ENCODE peak calls at places on chromosomes 12 and 14, in four cellular contexts. E is HCT116, S is GM23338, O is fibroblast of lung. I is an unnamed sample.

GRCh38 chr14:67487937-67488893 is at the start of gene TMEM229B:
- DNase-seq in S (no peak), E (no peak), O (no peak), I (peak)

GRCh38 chr12:68981536-68981935 is 48.6 kb upstream of the CPM start:
- DNase-seq in O (peak), S (no peak), E (no peak), I (no peak)

GRCh38 chr12:47276253-47277070 is 196.7 kb upstream of the AMIGO2 start:
- DNase-seq in E (no peak), S (no peak), O (peak), I (peak)

GRCh38 chr14:90620540-90621204 is 195.6 kb downstream of the TTC7B start:
- DNase-seq in E (no peak), O (no peak), S (no peak), I (no peak)

GRCh38 chr14:99187858-99188257 is 84.1 kb downstream of the BCL11B start:
- DNase-seq in S (no peak), O (no peak), E (no peak), I (no peak)

GRCh38 chr14:99971929-99972747 is 93.1 kb upstream of the EVL start:
- DNase-seq in O (no peak), S (peak), E (no peak), I (no peak)

GRCh38 chr14:46574236-46574970 is 77.2 kb downstream of the RPL10L start:
- DNase-seq in O (peak), S (no peak), E (no peak), I (no peak)

GRCh38 chr14:100317897-100318808 is 5.0 kb upstream of the SLC25A47 start:
- DNase-seq in E (peak), S (peak), O (peak), I (peak)

GRCh38 chr14:33475623-33476022 is 475.3 kb downstream of the EGLN3 start:
- DNase-seq in E (no peak), O (peak), S (peak), I (no peak)

GRCh38 chr14:104983231-104983721 is 2.3 kb upstream of the CLBA1 start:
- DNase-seq in S (no peak), E (no peak), O (no peak), I (no peak)

GRCh38 chr14:58430156-58430555 is 2.6 kb downstream of the KIAA0586 start:
- DNase-seq in S (no peak), E (no peak), O (peak), I (no peak)

GRCh38 chr12:128111333-128111732 is 155.6 kb upstream of the TMEM132C start:
- DNase-seq in O (no peak), S (no peak), E (no peak), I (no peak)

GRCh38 chr12:76003263-76003640 is 28.3 kb downstream of the PHLDA1 start:
- DNase-seq in O (no peak), E (no peak), S (peak), I (no peak)

GRCh38 chr12:49055092-49055491 is 5.5 kb downstream of the KMT2D start:
- DNase-seq in O (no peak), E (no peak), S (no peak), I (no peak)

GRCh38 chr12:122190842-122191668 is 8.1 kb downstream of the LRRC43 start:
- DNase-seq in S (peak), E (peak), O (peak), I (peak)

GRCh38 chr14:93752980-93753561 is 35.2 kb downstream of the PRIMA1 start:
- DNase-seq in O (no peak), E (no peak), S (no peak), I (no peak)

GRCh38 chr14:80095623-80096022 is 115.7 kb downstream of the DIO2 start:
- DNase-seq in S (no peak), O (peak), E (no peak), I (no peak)

GRCh38 chr14:61620130-61620946 is 75.0 kb upstream of the HIF1A start:
- DNase-seq in E (no peak), O (peak), S (no peak), I (no peak)

GRCh38 chr14:34997762-34998161 is 15.0 kb downstream of the SRP54 start:
- DNase-seq in S (no peak), O (peak), E (no peak), I (no peak)

GRCh38 chr12:121293603-121294002 is 2.9 kb downstream of the CAMKK2 start:
- DNase-seq in S (no peak), E (no peak), O (no peak), I (no peak)

GRCh38 chr12:57173089-57173488 is 25.7 kb upstream of the LRP1-AS start:
- DNase-seq in O (no peak), E (no peak), S (peak), I (no peak)

GRCh38 chr14:29821665-29822429 is 105.8 kb downstream of the PRKD1 start:
- DNase-seq in S (no peak), O (no peak), E (no peak), I (no peak)

GRCh38 chr12:40175045-40175444 is 49.8 kb upstream of the LRRK2 start:
- DNase-seq in S (no peak), O (no peak), E (no peak), I (no peak)

GRCh38 chr12:47156167-47156736 is 76.5 kb upstream of the AMIGO2 start:
- DNase-seq in S (no peak), O (peak), E (no peak), I (no peak)

GRCh38 chr12:107955966-107956643 is 173.0 kb upstream of the WSCD2 start:
- DNase-seq in O (no peak), E (no peak), S (no peak), I (no peak)

GRCh38 chr14:58796636-58797429 is 159.1 kb downstream of the DACT1 start:
- DNase-seq in S (peak), O (no peak), E (no peak), I (peak)

GRCh38 chr12:32252199-32253073 is 145.8 kb downstream of the BICD1 start:
- DNase-seq in E (no peak), S (peak), O (no peak), I (peak)

GRCh38 chr12:132686831-132687210 is 321 bp downstream of the POLE start:
- DNase-seq in S (peak), E (no peak), O (peak), I (no peak)

GRCh38 chr14:65267856-65268255 is 144.7 kb upstream of the FUT8 start:
- DNase-seq in O (peak), E (no peak), S (no peak), I (no peak)

GRCh38 chr12:101648195-101648594 is 49.2 kb upstream of the CHPT1 start:
- DNase-seq in S (no peak), E (no peak), O (no peak), I (no peak)

GRCh38 chr12:3313655-3314305 is 177.2 kb upstream of the PRMT8 start:
- DNase-seq in E (no peak), S (peak), O (no peak), I (peak)

GRCh38 chr14:52678591-52678990 is 16.8 kb downstream of the ERO1A start:
- DNase-seq in S (peak), E (no peak), O (no peak), I (no peak)

GRCh38 chr14:97517566-97518234 is 720.5 kb downstream of the VRK1 start:
- DNase-seq in E (no peak), S (no peak), O (no peak), I (no peak)

GRCh38 chr12:80565276-80565675 is 121.2 kb downstream of the PTPRQ start:
- DNase-seq in S (no peak), O (peak), E (no peak), I (no peak)

GRCh38 chr14:52399104-52399503 is 85.0 kb downstream of the PTGER2 start:
- DNase-seq in O (no peak), S (no peak), E (no peak), I (no peak)

GRCh38 chr12:11949738-11950403 is 120.9 kb upstream of the BCL2L14 start:
- DNase-seq in S (no peak), O (no peak), E (no peak), I (no peak)

GRCh38 chr14:61802010-61802621 is 39.9 kb downstream of the SNAPC1 start:
- DNase-seq in O (no peak), S (no peak), E (no peak), I (no peak)

DNA sequence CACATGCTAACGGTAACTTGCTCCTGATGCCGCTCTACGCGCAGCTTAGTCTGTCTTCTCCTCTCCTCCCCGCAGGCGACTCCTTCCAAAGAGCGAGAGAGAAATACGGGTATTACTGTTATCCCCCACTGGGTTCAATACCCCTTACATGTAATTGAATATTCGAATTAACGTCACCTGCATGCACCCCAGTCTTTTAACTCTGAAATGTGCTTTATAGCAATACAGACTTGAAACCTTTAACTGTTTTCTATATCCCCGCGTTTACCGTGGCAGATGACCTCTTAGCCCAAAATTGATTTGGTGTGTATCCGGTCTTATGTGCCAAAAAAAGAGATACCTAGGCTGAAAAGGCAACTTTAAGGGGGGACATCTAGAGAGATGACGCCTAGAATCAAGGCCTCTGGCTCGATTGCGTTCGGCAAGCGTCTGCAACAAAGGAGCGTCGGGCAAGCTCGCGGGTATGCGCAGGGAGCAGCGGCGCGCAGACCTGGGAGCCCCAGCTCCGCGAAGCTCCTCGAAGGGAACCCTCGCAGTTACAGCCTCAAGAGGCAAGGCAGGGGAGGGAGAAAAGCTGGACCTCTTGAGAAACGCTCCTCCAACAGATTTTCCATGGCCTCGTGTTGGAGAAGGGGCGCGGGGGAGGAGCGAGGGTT is 6.8 kb upstream of the FOXG1 start:
- DNase-seq in O (no peak), S (peak), E (no peak), I (no peak)
- TF ChIP-seq EZH2 in O (peak), S (peak), E (no peak), I (no peak)

GRCh38 chr14:77267937-77268699 is 2.9 kb downstream of the NGB start:
- DNase-seq in E (no peak), S (no peak), O (no peak), I (no peak)

GRCh38 chr14:77271113-77271710 is at the start of gene NGB:
- DNase-seq in E (no peak), O (no peak), S (peak), I (no peak)

GRCh38 chr14:77272261-77272660 is 1.3 kb upstream of the NGB start:
- DNase-seq in S (no peak), E (no peak), O (no peak), I (no peak)

GRCh38 chr14:77268989-77269595 is 1.9 kb downstream of the NGB start:
- DNase-seq in S (peak), E (no peak), O (no peak), I (peak)

DNA sequence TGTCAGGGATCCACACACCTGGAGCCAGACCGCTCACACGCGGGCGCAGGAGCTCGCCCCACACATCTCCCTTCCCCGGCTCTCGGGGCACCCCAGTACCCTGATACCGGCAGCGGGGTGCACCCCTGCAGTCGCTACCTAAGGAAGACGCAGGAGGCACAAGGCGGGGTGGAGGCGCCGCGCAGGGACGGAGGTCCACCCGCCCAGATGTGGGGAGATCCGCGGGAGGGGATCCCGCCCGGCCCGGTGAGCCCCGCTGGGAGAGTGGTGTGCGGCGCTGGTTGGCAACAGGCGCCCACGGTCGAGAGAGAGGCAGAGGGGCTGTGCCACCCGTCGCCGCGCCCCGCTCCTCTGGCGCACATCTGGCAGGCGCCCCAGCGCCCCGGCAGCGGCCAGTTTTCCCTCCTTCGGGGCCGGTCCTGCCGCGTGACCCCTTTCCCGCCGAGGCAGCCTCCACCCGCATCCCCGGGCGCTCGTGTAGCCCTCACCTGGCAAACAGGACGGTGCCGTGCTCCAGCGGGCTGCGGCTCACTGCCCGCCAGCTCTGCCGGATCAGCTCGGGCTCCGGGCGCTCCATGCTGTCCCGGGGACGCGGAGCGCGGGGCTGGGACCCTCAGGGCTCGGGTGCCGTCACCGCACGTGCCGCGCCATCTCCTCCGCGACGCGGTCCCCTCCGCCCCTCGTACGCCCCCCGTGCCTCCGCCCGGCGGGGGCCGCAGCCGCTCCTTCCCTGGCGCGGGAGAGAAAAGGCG is 469 bp downstream of the NGB start:
- DNase-seq in O (no peak), S (peak), E (no peak), I (no peak)
- TF ChIP-seq EZH2 in O (no peak), S (peak), E (no peak), I (no peak)

GRCh38 chr12:21933656-21934055 is 7.6 kb downstream of the ABCC9 start:
- DNase-seq in O (no peak), S (no peak), E (no peak), I (no peak)
- TF ChIP-seq EZH2 in O (no peak), S (no peak), E (no peak), I (no peak)

GRCh38 chr14:101457936-101458535 is 103.3 kb upstream of the DIO3 start:
- DNase-seq in O (no peak), S (peak), E (no peak), I (no peak)

GRCh38 chr14:101457177-101457935 is 103.9 kb upstream of the DIO3 start:
- DNase-seq in O (no peak), E (no peak), S (peak), I (no peak)

GRCh38 chr14:101458536-101459391 is 102.5 kb upstream of the DIO3 start:
- DNase-seq in E (no peak), S (peak), O (no peak), I (no peak)

GRCh38 chr14:101454229-101454628 is 107.1 kb upstream of the DIO3 start:
- DNase-seq in E (no peak), O (no peak), S (no peak), I (no peak)

GRCh38 chr14:101456246-101457159 is 104.8 kb upstream of the DIO3 start:
- DNase-seq in S (peak), E (no peak), O (no peak), I (no peak)
- TF ChIP-seq EZH2 in S (peak), E (no peak), O (no peak), I (no peak)

GRCh38 chr12:54053625-54054441 is at the start of gene HOXC4:
- DNase-seq in O (peak), S (no peak), E (no peak), I (no peak)
- TF ChIP-seq EZH2 in O (peak), S (peak), E (no peak), I (no peak)

DNA sequence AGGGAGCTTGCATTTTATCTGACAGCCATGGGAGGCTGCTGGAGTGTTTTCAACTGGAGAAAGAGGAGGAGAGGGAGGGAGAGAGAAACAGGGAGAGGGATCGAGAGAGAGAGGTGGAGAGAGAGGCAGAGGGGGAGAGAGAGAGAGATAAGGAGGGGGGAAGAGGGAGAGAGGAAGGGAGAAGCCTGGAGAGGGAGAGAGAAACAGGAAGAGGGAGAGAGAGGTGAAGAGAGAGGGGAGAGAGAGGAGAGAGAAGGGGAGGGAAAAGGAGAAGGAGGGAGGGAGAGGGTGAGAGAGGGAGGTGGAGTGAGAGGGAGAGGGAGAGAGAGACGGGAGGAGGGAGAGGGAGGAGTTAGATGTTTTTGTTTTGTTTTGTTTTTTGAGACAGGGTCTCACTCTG is 45.6 kb downstream of the DNAH10 start:
- DNase-seq in S (peak), E (no peak), O (peak), I (no peak)
- TF ChIP-seq EZH2 in S (no peak), E (no peak), O (no peak), I (no peak)

GRCh38 chr12:95515197-95515596 is 36.1 kb downstream of the USP44 start:
- DNase-seq in E (no peak), O (no peak), S (no peak), I (no peak)

GRCh38 chr12:95520825-95521224 is 30.5 kb downstream of the USP44 start:
- DNase-seq in S (no peak), O (no peak), E (no peak), I (no peak)

GRCh38 chr12:95513599-95513998 is 37.7 kb downstream of the USP44 start:
- DNase-seq in O (no peak), E (no peak), S (no peak), I (no peak)

GRCh38 chr12:95518976-95519375 is 32.3 kb downstream of the USP44 start:
- DNase-seq in E (no peak), O (no peak), S (no peak), I (no peak)

DNA sequence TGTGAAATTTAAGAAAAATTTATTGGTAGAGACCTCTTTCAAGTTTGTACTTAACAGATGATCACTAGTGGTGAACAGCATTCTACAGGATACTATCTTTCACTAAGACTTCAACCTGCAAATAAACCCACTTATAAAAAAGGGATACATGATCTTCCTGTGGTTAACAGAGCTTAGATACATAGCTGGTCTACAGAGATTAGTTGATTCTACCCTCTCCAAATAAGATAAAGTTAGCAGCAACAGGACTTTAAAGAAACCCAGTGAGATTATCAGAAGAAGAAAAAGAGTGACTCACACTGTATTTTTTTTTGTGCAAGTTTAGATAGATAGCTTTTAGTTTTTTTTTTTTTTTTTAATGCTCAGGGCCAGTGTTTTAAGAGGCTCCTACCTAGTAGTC is 34.5 kb downstream of the USP44 start:
- DNase-seq in E (no peak), O (peak), S (no peak), I (no peak)
- TF ChIP-seq EZH2 in E (no peak), O (no peak), S (no peak), I (no peak)

GRCh38 chr14:21024668-21025373 is at the start of gene NDRG2:
- DNase-seq in O (peak), E (no peak), S (peak), I (peak)
- TF ChIP-seq EZH2 in O (peak), E (no peak), S (no peak), I (no peak)

GRCh38 chr14:102929349-102930137 is 7.1 kb downstream of the AMN start:
- DNase-seq in O (no peak), S (no peak), E (no peak), I (no peak)
- TF ChIP-seq EZH2 in O (peak), S (peak), E (no peak), I (no peak)